ENCODE peak calls at places on chromosomes 6 and 20, in six cellular contexts. S, D, I, L, H and Y are unnamed samples.
A peak's percentile ranks its signal among the peaks of the same experiment; 100 is the strongest.

GRCh38 chr20:63177785-63178444 is 38.0 kb downstream of the YTHDF1 start:
- DNase-seq in S (no peak), D (no peak), I (no peak), L (peak; percentile 77), H (no peak), Y (no peak)

GRCh38 chr6:159594750-159595117 is 98.3 kb downstream of the SOD2 start:
- DNase-seq in S (peak; percentile 69), D (peak; percentile 8), I (no peak), L (no peak), H (no peak), Y (no peak)

GRCh38 chr6:28137458-28138020 is 4.1 kb upstream of the ZKSCAN8 start:
- DNase-seq in S (no peak), D (no peak), I (peak; percentile 29), L (no peak), H (peak; percentile 62), Y (no peak)

GRCh38 chr6:163661271-163661671 is 246.8 kb downstream of the QKI start:
- DNase-seq in S (no peak), D (no peak), I (no peak), L (no peak), H (peak; percentile 38), Y (no peak)

GRCh38 chr20:48038703-48039102 is 253.4 kb upstream of the SULF2 start:
- DNase-seq in S (no peak), D (no peak), I (no peak), L (no peak), H (no peak), Y (no peak)

GRCh38 chr6:112300888-112301287 is 46.2 kb upstream of the RFPL4B start:
- DNase-seq in S (no peak), D (no peak), I (no peak), L (no peak), H (no peak), Y (no peak)

GRCh38 chr6:135624402-135625297 is 127.1 kb upstream of the AHI1 start:
- DNase-seq in S (no peak), D (no peak), I (no peak), L (no peak), H (no peak), Y (no peak)

GRCh38 chr6:48630511-48630910 is 519.5 kb upstream of the PTCHD4 start:
- DNase-seq in S (no peak), D (no peak), I (no peak), L (no peak), H (no peak), Y (no peak)

GRCh38 chr6:96542702-96543101 is 20.2 kb upstream of the FHL5 start:
- DNase-seq in S (no peak), D (no peak), I (peak; percentile 6), L (no peak), H (no peak), Y (no peak)

GRCh38 chr6:42434237-42434636 is 17.5 kb downstream of the TRERF1 start:
- DNase-seq in S (no peak), D (no peak), I (no peak), L (no peak), H (no peak), Y (no peak)

GRCh38 chr6:14079433-14079832 is 38.1 kb upstream of the CD83 start:
- DNase-seq in S (no peak), D (no peak), I (no peak), L (no peak), H (no peak), Y (no peak)

GRCh38 chr6:5471044-5471443 is 209.7 kb downstream of the FARS2 start:
- DNase-seq in S (peak; percentile 19), D (peak; percentile 54), I (peak; percentile 74), L (no peak), H (peak; percentile 26), Y (peak; percentile 25)

GRCh38 chr20:23253524-23253923 is 97.1 kb upstream of the NXT1 start:
- DNase-seq in S (no peak), D (no peak), I (no peak), L (peak; percentile 6), H (no peak), Y (no peak)

GRCh38 chr6:53424976-53425718 is 76.4 kb upstream of the ELOVL5 start:
- DNase-seq in S (no peak), D (no peak), I (no peak), L (no peak), H (no peak), Y (no peak)

GRCh38 chr6:11615214-11615602 is 77.7 kb downstream of the TMEM170B start:
- DNase-seq in S (no peak), D (no peak), I (no peak), L (no peak), H (no peak), Y (no peak)

GRCh38 chr6:27532820-27533538 is 60.1 kb upstream of the ZNF184 start:
- DNase-seq in S (peak; percentile 68), D (no peak), I (no peak), L (no peak), H (no peak), Y (no peak)

GRCh38 chr20:52410182-52410647 is 218.6 kb upstream of the ZFP64 start:
- DNase-seq in S (no peak), D (no peak), I (peak; percentile 21), L (no peak), H (no peak), Y (no peak)

GRCh38 chr6:35065870-35066269 is 75.3 kb downstream of the TCP11 start:
- DNase-seq in S (no peak), D (no peak), I (no peak), L (no peak), H (no peak), Y (no peak)

GRCh38 chr6:28980797-28981390 is 24.2 kb downstream of the ZNF311 start:
- DNase-seq in S (peak; percentile 80), D (peak; percentile 100), I (peak; percentile 93), L (peak; percentile 72), H (peak; percentile 11), Y (no peak)

GRCh38 chr6:121711472-121711871 is 276.0 kb downstream of the GJA1 start:
- DNase-seq in S (no peak), D (no peak), I (no peak), L (no peak), H (no peak), Y (no peak)

GRCh38 chr6:154236646-154237236 is 119.9 kb downstream of the IPCEF1 start:
- DNase-seq in S (no peak), D (no peak), I (no peak), L (no peak), H (no peak), Y (no peak)

GRCh38 chr6:139583420-139583819 is 209.0 kb upstream of the CITED2 start:
- DNase-seq in S (no peak), D (peak; percentile 61), I (no peak), L (no peak), H (no peak), Y (no peak)

GRCh38 chr6:80454661-80455365 is 348.3 kb downstream of the BCKDHB start:
- DNase-seq in S (no peak), D (no peak), I (no peak), L (no peak), H (no peak), Y (no peak)

GRCh38 chr20:25588491-25588890 is 3.2 kb upstream of the NINL start:
- DNase-seq in S (no peak), D (no peak), I (no peak), L (no peak), H (no peak), Y (no peak)

GRCh38 chr6:168447282-168447681 is 6.3 kb downstream of the SMOC2 start:
- DNase-seq in S (no peak), D (no peak), I (no peak), L (no peak), H (no peak), Y (no peak)

GRCh38 chr20:33062750-33063149 is 9.0 kb downstream of the BPIFB3 start:
- DNase-seq in S (no peak), D (no peak), I (no peak), L (no peak), H (no peak), Y (no peak)

GRCh38 chr20:33061626-33062025 is 7.9 kb downstream of the BPIFB3 start:
- DNase-seq in S (no peak), D (no peak), I (no peak), L (no peak), H (no peak), Y (no peak)

GRCh38 chr20:33062105-33062629 is 8.5 kb downstream of the BPIFB3 start:
- DNase-seq in S (no peak), D (no peak), I (no peak), L (no peak), H (no peak), Y (no peak)

GRCh38 chr20:33059136-33059535 is 5.4 kb downstream of the BPIFB3 start:
- DNase-seq in S (no peak), D (no peak), I (no peak), L (no peak), H (no peak), Y (no peak)

GRCh38 chr20:33059741-33060390 is 6.2 kb downstream of the BPIFB3 start:
- DNase-seq in S (no peak), D (no peak), I (no peak), L (peak; percentile 55), H (no peak), Y (no peak)
- TF ChIP-seq YY1 in S (no peak), D (no peak), I (no peak), L (no peak), H (no peak), Y (no peak)

DNA sequence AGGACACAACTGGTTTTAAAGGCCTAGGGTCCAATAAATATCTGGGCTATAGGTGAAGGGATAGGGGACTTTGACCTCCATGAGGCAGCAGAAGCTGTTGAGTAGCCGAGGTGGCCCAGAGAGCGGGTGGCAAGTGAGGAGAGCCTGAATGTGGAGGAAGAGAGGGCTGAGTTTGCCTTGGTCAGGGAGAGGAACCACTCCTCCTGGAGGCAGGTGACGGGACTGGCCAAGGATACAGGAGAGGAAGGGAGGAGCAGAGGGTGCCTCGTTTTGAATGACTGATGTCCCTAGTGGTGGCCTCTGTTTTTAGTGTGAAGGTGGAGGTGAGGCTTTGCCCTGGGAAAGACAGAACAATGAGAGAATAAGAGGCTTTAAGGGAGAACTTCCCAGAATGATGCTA is 19.1 kb upstream of the AAR2 start:
- DNase-seq in S (peak; percentile 36), D (peak; percentile 70), I (peak; percentile 67), L (peak; percentile 70), H (no peak), Y (peak; percentile 70)
- TF ChIP-seq ZNF274 in S (no peak), D (no peak), I (no peak), L (no peak), H (no peak), Y (no peak)

GRCh38 chr6:84791233-84791632 is 26.8 kb upstream of the TBX18 start:
- DNase-seq in S (no peak), D (no peak), I (peak; percentile 82), L (no peak), H (no peak), Y (no peak)
- TF ChIP-seq YY1 in S (no peak), D (no peak), I (no peak), L (no peak), H (no peak), Y (no peak)

GRCh38 chr6:77466055-77467028 is 3.1 kb upstream of the HTR1B start:
- DNase-seq in S (no peak), D (peak; percentile 20), I (no peak), L (peak; percentile 72), H (no peak), Y (no peak)

GRCh38 chr6:77463881-77464867 is 883 bp upstream of the HTR1B start:
- DNase-seq in S (no peak), D (no peak), I (no peak), L (peak; percentile 74), H (no peak), Y (peak; percentile 32)

GRCh38 chr6:77462359-77463307 is 658 bp downstream of the HTR1B start:
- DNase-seq in S (no peak), D (no peak), I (no peak), L (peak; percentile 77), H (no peak), Y (no peak)

GRCh38 chr6:77461796-77462195 is 1.5 kb downstream of the HTR1B start:
- DNase-seq in S (no peak), D (no peak), I (no peak), L (no peak), H (no peak), Y (no peak)

GRCh38 chr6:77463308-77463880 is at the start of gene HTR1B:
- DNase-seq in S (no peak), D (no peak), I (no peak), L (peak; percentile 80), H (no peak), Y (no peak)
- TF ChIP-seq ZNF274 in S (no peak), D (no peak), I (no peak), L (no peak), H (no peak), Y (no peak)